ENCODE peak calls at places on chromosome 21, in four cellular contexts. U is GM12878, W is GM23338, G is HCT116. L is an unnamed sample.

GRCh38 chr21:35088235-35088865 is 39.2 kb upstream of the RUNX1 start:
- ATAC-seq in U (no peak), W (no peak), G (no peak), L (no peak)

GRCh38 chr21:44253832-44254700 is 7.6 kb downstream of the DNMT3L start:
- ATAC-seq in U (no peak), W (no peak), G (no peak), L (no peak)

GRCh38 chr21:43956667-43957030 is 55.5 kb upstream of the TRAPPC10 start:
- ATAC-seq in U (no peak), G (peak), W (peak), L (no peak)

GRCh38 chr21:26851109-26851944 is 6.1 kb upstream of the ADAMTS1 start:
- ATAC-seq in G (no peak), U (no peak), W (no peak), L (no peak)

GRCh38 chr21:15250384-15250783 is 185.6 kb upstream of the NRIP1 start:
- ATAC-seq in U (no peak), G (no peak), W (no peak), L (no peak)

GRCh38 chr21:21200103-21200938 is 202.1 kb downstream of the NCAM2 start:
- ATAC-seq in U (no peak), G (no peak), W (no peak), L (peak)

GRCh38 chr21:28136687-28137086 is 856.0 kb downstream of the LTN1 start:
- ATAC-seq in W (no peak), G (no peak), U (no peak), L (no peak)

GRCh38 chr21:35933466-35933865 is 126.9 kb downstream of the SETD4 start:
- ATAC-seq in U (no peak), G (peak), W (peak), L (peak)

GRCh38 chr21:22904385-22904784 is 1906.2 kb downstream of the NCAM2 start:
- ATAC-seq in W (no peak), U (no peak), G (no peak), L (no peak)

GRCh38 chr21:37208741-37209225 is 58.4 kb downstream of the VPS26C start:
- ATAC-seq in G (no peak), U (peak), W (no peak), L (no peak)

GRCh38 chr21:37797403-37797802 is 118.9 kb downstream of the KCNJ6 start:
- ATAC-seq in U (no peak), G (no peak), W (no peak), L (no peak)

GRCh38 chr21:44354001-44354405 is 582 bp downstream of the TRPM2 start:
- ATAC-seq in W (no peak), G (no peak), U (no peak), L (peak)

GRCh38 chr21:24941316-24942185 is 665.7 kb downstream of the MRPL39 start:
- ATAC-seq in U (no peak), W (peak), G (no peak), L (no peak)

GRCh38 chr21:30268608-30269197 is 14.0 kb downstream of the KRTAP24-1 start:
- ATAC-seq in U (peak), W (peak), G (no peak), L (no peak)

GRCh38 chr21:34754690-34755647 is 86.2 kb downstream of the CLIC6 start:
- ATAC-seq in U (no peak), W (no peak), G (no peak), L (no peak)

GRCh38 chr21:36866419-36866818 is 100.0 kb downstream of the HLCS start:
- ATAC-seq in G (no peak), U (no peak), W (no peak), L (no peak)

GRCh38 chr21:25963186-25963585 is 207.4 kb downstream of the APP start:
- ATAC-seq in W (no peak), G (peak), U (no peak), L (peak)

GRCh38 chr21:43866659-43867331 is 1.8 kb downstream of the AGPAT3 start:
- ATAC-seq in U (peak), W (peak), G (no peak), L (no peak)

GRCh38 chr21:14243877-14244276 is 27.9 kb downstream of the RBM11 start:
- ATAC-seq in U (no peak), W (no peak), G (no peak), L (no peak)

GRCh38 chr21:34761758-34762330 is 93.0 kb downstream of the CLIC6 start:
- ATAC-seq in G (no peak), U (no peak), W (no peak), L (no peak)

GRCh38 chr21:34936874-34937563 is 112.1 kb downstream of the RUNX1 start:
- ATAC-seq in W (no peak), U (no peak), G (peak), L (no peak)

GRCh38 chr21:37631319-37632117 is 264.9 kb downstream of the DYRK1A start:
- ATAC-seq in W (peak), U (peak), G (no peak), L (no peak)

GRCh38 chr21:8992731-8993174 is 1528.6 kb upstream of the TPTE start:
- ATAC-seq in W (peak), U (no peak), G (peak), L (peak)

GRCh38 chr21:36538761-36539160 is 58.8 kb upstream of the CLDN14 start:
- ATAC-seq in G (no peak), W (no peak), U (no peak), L (no peak)

GRCh38 chr21:37445228-37445627 is 78.7 kb downstream of the DYRK1A start:
- ATAC-seq in U (no peak), W (no peak), G (no peak), L (no peak)

GRCh38 chr21:15445327-15445726 is 284.5 kb upstream of the USP25 start:
- ATAC-seq in W (peak), G (no peak), U (peak), L (no peak)

GRCh38 chr21:36024782-36025181 is 35.5 kb downstream of the SETD4 start:
- ATAC-seq in W (no peak), U (no peak), G (no peak), L (no peak)

GRCh38 chr21:35057428-35057827 is 8.3 kb upstream of the RUNX1 start:
- ATAC-seq in W (no peak), U (peak), G (no peak), L (no peak)

GRCh38 chr21:31630062-31630711 is 29.3 kb upstream of the SOD1 start:
- ATAC-seq in G (peak), U (no peak), W (no peak), L (no peak)

GRCh38 chr21:34813266-34813886 is 144.6 kb downstream of the CLIC6 start:
- ATAC-seq in G (no peak), W (no peak), U (no peak), L (no peak)

GRCh38 chr21:35508389-35508888 is 459.3 kb upstream of the RUNX1 start:
- ATAC-seq in G (peak), W (peak), U (no peak), L (no peak)

GRCh38 chr21:37530901-37531351 is 164.4 kb downstream of the DYRK1A start:
- ATAC-seq in U (no peak), W (peak), G (no peak), L (no peak)

GRCh38 chr21:25215698-25216384 is 391.4 kb downstream of the MRPL39 start:
- ATAC-seq in U (peak), G (no peak), W (no peak), L (no peak)

GRCh38 chr21:42182713-42183371 is 36.1 kb upstream of the ABCG1 start:
- ATAC-seq in U (no peak), W (no peak), G (no peak), L (peak)

GRCh38 chr21:42186591-42186990 is 32.3 kb upstream of the ABCG1 start:
- ATAC-seq in W (no peak), G (no peak), U (no peak), L (no peak)

GRCh38 chr21:42179316-42179715 is 39.6 kb upstream of the ABCG1 start:
- ATAC-seq in G (no peak), W (peak), U (no peak), L (no peak)

GRCh38 chr21:42187976-42188653 is 30.8 kb upstream of the ABCG1 start:
- ATAC-seq in G (no peak), U (peak), W (no peak), L (peak)

DNA sequence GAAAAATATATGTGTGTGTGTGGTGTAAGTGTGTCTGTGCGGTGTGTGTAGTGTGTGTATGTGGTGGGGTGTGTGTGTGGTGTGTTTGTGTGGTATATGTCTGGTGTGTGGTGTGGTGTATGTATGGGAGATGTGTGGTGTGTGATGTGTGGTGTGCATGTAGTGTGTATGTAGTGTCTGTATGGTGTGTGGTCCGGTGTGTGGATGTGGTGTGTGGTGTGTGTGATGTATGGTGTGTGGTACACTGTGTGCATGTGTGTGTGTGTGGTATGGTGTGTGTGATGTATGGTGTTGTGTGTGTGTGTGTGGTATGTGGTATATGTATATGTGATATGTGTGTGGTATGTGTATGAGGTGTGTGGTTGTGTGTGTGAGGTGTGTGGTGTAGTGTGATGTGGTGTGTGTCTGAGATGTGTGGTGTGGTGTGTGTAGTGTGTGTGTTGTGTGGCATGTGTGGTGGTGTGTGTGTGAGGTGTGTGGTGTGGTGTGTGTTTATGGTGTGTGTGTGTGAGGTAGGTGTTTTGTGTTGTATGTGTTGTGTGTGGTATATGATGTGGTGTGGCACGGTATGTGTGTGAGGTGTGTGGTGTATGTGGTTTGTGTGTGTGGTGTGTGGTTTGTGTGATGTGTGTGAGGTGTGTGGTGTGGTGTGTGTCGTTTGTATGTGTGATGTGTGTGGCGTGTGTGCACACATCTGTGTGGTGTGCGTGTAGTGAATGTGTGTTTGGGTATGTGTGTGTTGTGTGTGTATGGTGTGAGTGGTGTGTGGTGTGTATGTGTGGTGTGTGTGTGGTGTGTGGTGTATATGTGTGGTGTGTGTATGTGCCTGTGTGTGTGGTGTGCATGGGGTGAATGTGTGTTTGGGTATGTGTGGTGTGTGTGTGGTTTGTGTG is 35.3 kb upstream of the ABCG1 start:
- ATAC-seq in G (no peak), W (no peak), U (no peak), L (no peak)
- H3K4me3 ChIP-seq in G (no peak), W (no peak), U (no peak), L (no peak)

GRCh38 chr21:45552696-45553391 is 10.6 kb upstream of the SLC19A1 start:
- ATAC-seq in W (no peak), U (no peak), G (no peak), L (no peak)

GRCh38 chr21:45551316-45551715 is 9.1 kb upstream of the SLC19A1 start:
- ATAC-seq in G (no peak), U (peak), W (no peak), L (no peak)

GRCh38 chr21:45550552-45551210 is 8.4 kb upstream of the SLC19A1 start:
- ATAC-seq in U (peak), G (no peak), W (peak), L (no peak)

GRCh38 chr21:45549670-45550463 is 7.6 kb upstream of the SLC19A1 start:
- ATAC-seq in G (no peak), W (no peak), U (peak), L (no peak)

DNA sequence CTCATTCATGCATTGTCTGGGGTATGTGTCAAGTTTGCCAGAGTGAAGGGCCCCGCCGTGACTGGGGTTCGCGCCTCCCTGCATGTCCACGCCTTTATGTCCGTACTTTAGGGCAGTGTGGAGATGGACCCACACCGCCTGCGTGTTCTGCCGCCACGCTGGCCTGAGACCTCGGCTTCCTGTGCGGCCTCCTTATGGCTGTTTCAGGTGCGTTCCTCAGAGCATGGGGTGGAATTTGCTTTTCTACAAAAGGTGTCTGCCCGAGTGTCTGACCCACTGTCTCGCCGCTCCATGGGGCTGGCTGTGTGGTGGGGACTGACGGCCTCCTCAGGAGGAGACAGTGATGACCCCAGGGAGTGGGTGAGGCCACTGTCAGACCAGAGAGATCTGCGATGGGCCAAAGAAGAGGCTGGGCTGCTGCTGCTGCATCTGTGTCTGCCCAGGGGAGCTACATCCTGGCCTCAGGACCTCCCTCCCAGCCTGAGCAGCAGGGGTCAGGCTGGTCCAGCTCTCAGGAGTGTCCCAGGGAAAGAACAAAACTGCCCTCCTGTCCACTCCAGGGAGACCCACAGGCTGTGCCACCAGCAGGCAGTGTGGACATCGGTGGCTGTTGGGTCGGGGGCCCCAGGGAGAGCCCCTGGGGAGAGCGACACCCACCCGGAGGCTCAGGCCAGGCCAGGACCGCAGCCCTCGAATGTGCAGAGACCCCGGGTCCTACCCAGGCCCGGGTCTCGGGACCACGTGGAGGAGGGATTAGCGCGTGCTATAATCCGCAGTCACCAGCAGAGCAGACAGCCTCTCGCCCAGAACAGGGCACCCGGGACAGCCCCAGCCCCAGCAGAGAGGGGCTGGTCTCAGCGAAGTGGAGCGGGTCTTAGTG is 9.8 kb upstream of the SLC19A1 start:
- ATAC-seq in U (no peak), W (no peak), G (no peak), L (no peak)
- TF ChIP-seq POLR2AphosphoS5 in U (no peak), W (no peak), G (no peak), L (no peak)

GRCh38 chr21:29240136-29240535 is 58.6 kb upstream of the BACH1 start:
- ATAC-seq in U (no peak), W (no peak), G (no peak), L (no peak)

GRCh38 chr21:29235714-29236197 is 63.0 kb upstream of the BACH1 start:
- ATAC-seq in U (peak), W (no peak), G (no peak), L (no peak)

GRCh38 chr21:29238967-29239289 is 59.8 kb upstream of the BACH1 start:
- ATAC-seq in U (no peak), G (no peak), W (no peak), L (no peak)

GRCh38 chr21:29238052-29238966 is 60.4 kb upstream of the BACH1 start:
- ATAC-seq in G (no peak), W (no peak), U (no peak), L (peak)

GRCh38 chr21:29237110-29238051 is 61.3 kb upstream of the BACH1 start:
- ATAC-seq in W (no peak), U (peak), G (no peak), L (peak)
- H3K4me3 ChIP-seq in W (no peak), U (no peak), G (no peak), L (no peak)

GRCh38 chr21:45642122-45642813 is 1.3 kb upstream of the PCBP3 start:
- ATAC-seq in U (peak), G (no peak), W (peak), L (no peak)
- TF ChIP-seq POLR2AphosphoS5 in U (no peak), G (no peak), W (no peak), L (no peak)

GRCh38 chr21:16588433-16588860 is 858.7 kb downstream of the USP25 start:
- ATAC-seq in W (peak), U (no peak), G (no peak), L (peak)

GRCh38 chr21:16587141-16587570 is 857.4 kb downstream of the USP25 start:
- ATAC-seq in G (no peak), W (no peak), U (no peak), L (no peak)

GRCh38 chr21:16589499-16589898 is 859.7 kb downstream of the USP25 start:
- ATAC-seq in G (no peak), W (no peak), U (no peak), L (no peak)

GRCh38 chr21:16589046-16589445 is 859.3 kb downstream of the USP25 start:
- ATAC-seq in G (no peak), W (no peak), U (no peak), L (no peak)

GRCh38 chr21:16587671-16588379 is 858.0 kb downstream of the USP25 start:
- ATAC-seq in U (no peak), W (peak), G (no peak), L (peak)
- H3K4me3 ChIP-seq in U (no peak), W (peak), G (no peak), L (peak)

GRCh38 chr21:39348040-39348354 is 891 bp downstream of the HMGN1 start:
- ATAC-seq in U (peak), W (no peak), G (no peak), L (no peak)

GRCh38 chr21:39347537-39347936 is 1.4 kb downstream of the HMGN1 start:
- ATAC-seq in U (no peak), W (no peak), G (no peak), L (no peak)

GRCh38 chr21:39350094-39351006 is 1.5 kb upstream of the HMGN1 start:
- ATAC-seq in W (no peak), G (no peak), U (no peak), L (no peak)

GRCh38 chr21:39348355-39349210 is at the start of gene HMGN1:
- ATAC-seq in U (peak), W (peak), G (peak), L (peak)

DNA sequence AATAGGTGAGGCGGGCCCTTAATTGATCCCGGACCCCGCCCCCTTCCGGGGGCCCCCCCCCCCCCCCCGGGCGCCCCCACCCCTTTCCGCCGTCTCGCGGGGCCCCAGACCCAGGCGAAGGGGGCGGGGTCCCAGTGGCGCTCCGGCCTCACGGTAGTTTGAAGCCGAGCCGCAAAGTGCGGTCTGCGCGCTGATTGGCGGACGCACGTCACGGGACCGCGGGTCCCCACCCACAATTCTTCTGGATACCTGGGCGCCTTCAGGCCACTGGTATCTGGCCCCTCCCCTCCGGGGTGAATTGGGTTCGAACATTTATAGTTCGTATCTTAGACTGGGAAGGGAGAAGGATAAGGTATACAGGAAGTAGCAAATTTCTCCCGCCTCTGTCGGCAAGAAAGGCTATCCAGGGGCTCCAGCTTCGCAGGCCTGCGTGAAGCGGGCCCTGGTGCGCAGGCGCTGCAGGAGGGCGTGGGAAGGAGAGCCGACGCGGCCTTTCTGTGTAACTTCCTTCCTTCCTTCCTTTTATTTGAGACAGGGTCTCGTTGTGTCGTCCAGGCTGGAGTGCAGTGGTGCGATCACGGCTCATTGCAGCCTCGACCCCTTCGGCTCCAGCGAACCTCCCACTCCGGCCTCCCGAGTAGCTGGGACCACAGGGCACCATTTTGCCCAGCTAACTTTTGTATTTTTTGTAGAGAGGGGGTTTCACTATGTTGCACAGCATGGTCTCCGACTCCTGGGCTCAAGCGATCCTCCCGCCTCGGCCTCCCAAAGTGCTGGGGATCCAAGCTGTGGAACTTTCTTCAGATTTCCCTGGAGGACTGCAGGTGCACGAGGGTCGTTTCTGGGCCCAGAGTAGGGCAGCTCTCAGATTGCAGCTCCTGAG is 564 bp upstream of the HMGN1 start:
- ATAC-seq in G (peak), U (peak), W (peak), L (peak)
- TF ChIP-seq POLR2AphosphoS5 in G (peak), U (peak), W (peak), L (peak)

DNA sequence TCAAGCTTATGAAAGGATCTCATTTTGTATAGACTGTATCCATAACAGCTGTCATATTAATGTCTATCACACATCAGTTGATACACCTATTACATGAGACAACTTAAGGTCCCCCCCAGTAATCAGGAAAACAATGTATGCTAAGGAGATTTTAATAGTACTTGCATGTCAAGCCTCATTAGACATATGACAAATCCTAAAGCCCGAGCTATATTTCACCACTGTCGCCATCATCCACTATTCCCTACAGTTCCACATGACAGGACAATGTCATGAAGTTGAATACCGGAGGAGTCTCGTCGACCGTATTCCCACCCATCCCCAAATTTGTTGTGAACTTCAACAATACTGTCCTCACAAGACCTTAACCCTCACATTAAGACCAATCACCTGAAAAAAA is 3.4 kb downstream of the HMGN1 start:
- ATAC-seq in U (no peak), W (no peak), G (no peak), L (no peak)
- H3K4me3 ChIP-seq in U (peak), W (peak), G (no peak), L (peak)